ENCODE peak calls at places on chromosome 19, in six cellular contexts. L, T, I, A, M and S are unnamed samples.

GRCh38 chr19:38693380-38694223 is 46.2 kb downstream of the ACTN4 start:
- DNase-seq in L (peak), T (no peak), I (peak), A (peak), M (peak), S (peak)

GRCh38 chr19:47239610-47240296 is 8.8 kb upstream of the BBC3 start:
- DNase-seq in L (peak), T (no peak), I (peak), A (peak), M (peak), S (no peak)

GRCh38 chr19:31678421-31678820 is 329.2 kb upstream of the TSHZ3 start:
- DNase-seq in L (no peak), T (no peak), I (no peak), A (no peak), M (no peak), S (peak)

GRCh38 chr19:944663-945241 is 18.9 kb downstream of the ARID3A start:
- DNase-seq in L (no peak), T (no peak), I (no peak), A (no peak), M (no peak), S (no peak)

GRCh38 chr19:23273594-23274412 is 23.6 kb upstream of the ZNF724 start:
- DNase-seq in L (peak), T (peak), I (peak), A (peak), M (peak), S (peak)

GRCh38 chr19:33156354-33156753 is 24.4 kb downstream of the WDR88 start:
- DNase-seq in L (no peak), T (no peak), I (peak), A (no peak), M (no peak), S (peak)

GRCh38 chr19:10670187-10670586 is 16.0 kb downstream of the ILF3 start:
- DNase-seq in L (no peak), T (no peak), I (peak), A (no peak), M (peak), S (peak)

GRCh38 chr19:44623080-44623479 is 9.7 kb downstream of the IGSF23 start:
- DNase-seq in L (no peak), T (no peak), I (peak), A (no peak), M (peak), S (peak)

GRCh38 chr19:7934766-7935165 is 8.7 kb downstream of the TIMM44 start:
- DNase-seq in L (peak), T (no peak), I (no peak), A (no peak), M (no peak), S (no peak)

GRCh38 chr19:489418-490196 is 6.7 kb upstream of the MADCAM1 start:
- DNase-seq in L (no peak), T (no peak), I (peak), A (no peak), M (no peak), S (peak)

GRCh38 chr19:38385804-38386257 is 2.0 kb downstream of the GGN start:
- DNase-seq in L (peak), T (no peak), I (no peak), A (no peak), M (no peak), S (no peak)

GRCh38 chr19:54014920-54015560 is 23.6 kb downstream of the CACNG6 start:
- DNase-seq in L (no peak), T (no peak), I (no peak), A (no peak), M (peak), S (no peak)

GRCh38 chr19:52010674-52011073 is 2.7 kb upstream of the ZNF615 start:
- DNase-seq in L (no peak), T (no peak), I (no peak), A (no peak), M (no peak), S (no peak)

GRCh38 chr19:38499532-38499931 is 66.0 kb downstream of the RYR1 start:
- DNase-seq in L (no peak), T (no peak), I (no peak), A (no peak), M (no peak), S (no peak)

GRCh38 chr19:56174086-56174485 is 1.7 kb upstream of the GALP start:
- DNase-seq in L (no peak), T (no peak), I (no peak), A (no peak), M (no peak), S (no peak)

DNA sequence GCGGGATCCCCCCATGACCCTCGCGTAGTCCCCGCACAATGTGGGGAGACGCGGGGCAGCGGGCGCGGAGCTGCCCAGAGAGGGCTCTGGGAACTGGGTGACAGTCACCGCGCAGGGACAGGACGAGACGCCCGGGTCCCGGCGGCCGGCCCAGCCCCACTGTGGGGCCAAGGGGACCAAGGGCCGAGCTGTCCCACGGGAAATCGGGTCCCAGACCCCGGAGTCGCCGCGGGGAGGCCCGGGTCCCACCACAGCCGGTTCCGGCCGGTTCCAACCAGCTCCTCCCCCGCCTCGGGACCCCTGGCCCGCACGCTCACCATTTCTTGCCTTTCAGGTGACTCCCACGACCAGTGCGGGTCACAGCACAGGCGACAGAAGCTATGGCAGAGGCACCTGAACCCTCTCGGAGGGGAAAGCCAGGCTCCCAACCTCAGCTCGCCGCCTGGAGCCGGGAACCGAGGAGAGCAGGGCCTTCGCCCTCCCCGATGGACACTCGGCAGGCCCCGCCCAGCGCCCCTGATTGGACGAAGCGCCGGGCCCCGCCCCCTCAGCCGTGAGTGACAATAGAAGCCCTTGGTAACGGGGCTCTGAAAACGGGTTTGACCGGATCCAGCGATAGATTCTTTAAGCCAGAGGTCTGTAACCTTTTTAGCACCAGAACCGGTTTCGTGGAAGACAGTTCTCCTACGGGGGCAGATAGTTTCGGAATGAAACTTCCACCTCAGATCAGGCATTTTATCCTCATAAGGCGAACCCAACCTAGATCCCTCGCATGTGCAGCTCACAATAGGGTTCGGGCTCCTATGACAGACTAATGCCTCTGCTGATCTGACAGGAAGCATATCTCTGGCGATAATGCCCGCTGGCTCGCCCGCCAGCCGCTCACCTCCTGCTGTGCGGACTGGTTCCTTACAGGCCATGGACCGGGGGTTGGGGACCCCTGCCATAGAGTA is at the start of gene ZNF433:
- DNase-seq in L (peak), T (peak), I (peak), A (peak), M (peak), S (peak)
- TF ChIP-seq CTCF in L (no peak), T (no peak), I (peak), A (no peak), M (no peak), S (no peak)

GRCh38 chr19:17719730-17720486 is 628 bp downstream of the MAP1S start:
- DNase-seq in L (peak), T (no peak), I (no peak), A (peak), M (no peak), S (no peak)

GRCh38 chr19:17718467-17718987 is 753 bp upstream of the MAP1S start:
- DNase-seq in L (no peak), T (no peak), I (no peak), A (no peak), M (no peak), S (no peak)

GRCh38 chr19:17720487-17720839 is 1.2 kb downstream of the MAP1S start:
- DNase-seq in L (no peak), T (no peak), I (no peak), A (no peak), M (no peak), S (no peak)

GRCh38 chr19:17718988-17719711 is at the start of gene MAP1S:
- DNase-seq in L (peak), T (no peak), I (peak), A (peak), M (peak), S (peak)

DNA sequence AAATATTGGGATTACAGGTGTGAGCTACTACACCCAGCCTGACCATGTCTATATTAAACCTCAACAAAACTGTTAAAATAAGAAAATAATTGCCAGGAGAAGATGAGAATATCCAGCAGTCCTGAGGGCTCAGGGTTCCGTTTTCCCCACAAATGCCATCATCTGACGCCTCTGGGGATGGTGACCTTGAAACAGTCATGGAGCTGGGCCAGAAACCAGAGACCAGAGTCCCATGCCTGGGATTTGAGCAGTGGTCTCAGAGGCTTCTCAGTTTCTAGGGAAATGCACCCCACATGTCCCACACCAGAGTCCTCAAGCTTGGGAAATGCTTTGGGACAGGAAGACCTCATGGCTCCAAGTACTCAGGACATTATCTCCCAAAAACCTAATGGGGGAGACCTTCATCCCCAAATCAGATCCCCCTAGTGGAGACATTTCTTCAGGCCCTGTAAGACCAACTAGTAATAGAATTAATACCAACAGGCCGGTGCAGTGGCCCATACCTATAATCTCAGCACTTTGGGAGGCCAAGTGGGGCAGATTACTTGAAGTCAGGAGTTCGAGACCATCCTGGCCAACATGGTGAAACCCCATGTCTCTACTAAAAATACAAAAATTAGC is 2.9 kb upstream of the MAP1S start:
- DNase-seq in L (no peak), T (no peak), I (no peak), A (no peak), M (no peak), S (no peak)
- TF ChIP-seq CTCF in L (no peak), T (peak), I (peak), A (peak), M (peak), S (peak)

GRCh38 chr19:5827342-5827890 is 12.1 kb downstream of the FUT6 start:
- DNase-seq in L (no peak), T (no peak), I (no peak), A (no peak), M (no peak), S (no peak)
- TF ChIP-seq CTCF in L (no peak), T (no peak), I (no peak), A (no peak), M (no peak), S (no peak)

DNA sequence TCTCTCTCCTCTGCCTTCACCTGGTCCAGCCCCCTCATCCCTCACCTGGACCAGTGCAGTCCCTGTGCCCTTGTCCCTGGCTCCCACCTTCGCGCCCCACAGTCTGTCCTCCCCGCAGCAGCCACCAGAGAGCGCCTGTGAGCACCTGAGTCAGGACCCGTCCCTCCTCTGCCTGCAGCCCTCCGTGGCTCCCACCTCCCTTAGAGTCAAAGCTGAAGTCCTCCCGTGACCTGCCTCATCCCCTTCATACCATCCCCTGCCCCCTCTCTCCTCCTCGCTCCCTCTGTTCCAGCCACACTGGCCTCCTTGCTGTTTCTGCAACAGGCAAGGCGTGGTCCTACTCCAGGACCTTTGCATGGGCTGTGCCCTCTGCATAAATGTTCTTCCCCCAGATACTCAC is 10.3 kb downstream of the CELF5 start:
- DNase-seq in L (no peak), T (no peak), I (no peak), A (no peak), M (no peak), S (no peak)
- TF ChIP-seq CTCF in L (no peak), T (peak), I (peak), A (peak), M (peak), S (peak)

GRCh38 chr19:49845433-49845832 is 5.5 kb upstream of the PTOV1 start:
- DNase-seq in L (no peak), T (no peak), I (no peak), A (no peak), M (no peak), S (no peak)
- TF ChIP-seq CTCF in L (no peak), T (peak), I (no peak), A (no peak), M (peak), S (no peak)

DNA sequence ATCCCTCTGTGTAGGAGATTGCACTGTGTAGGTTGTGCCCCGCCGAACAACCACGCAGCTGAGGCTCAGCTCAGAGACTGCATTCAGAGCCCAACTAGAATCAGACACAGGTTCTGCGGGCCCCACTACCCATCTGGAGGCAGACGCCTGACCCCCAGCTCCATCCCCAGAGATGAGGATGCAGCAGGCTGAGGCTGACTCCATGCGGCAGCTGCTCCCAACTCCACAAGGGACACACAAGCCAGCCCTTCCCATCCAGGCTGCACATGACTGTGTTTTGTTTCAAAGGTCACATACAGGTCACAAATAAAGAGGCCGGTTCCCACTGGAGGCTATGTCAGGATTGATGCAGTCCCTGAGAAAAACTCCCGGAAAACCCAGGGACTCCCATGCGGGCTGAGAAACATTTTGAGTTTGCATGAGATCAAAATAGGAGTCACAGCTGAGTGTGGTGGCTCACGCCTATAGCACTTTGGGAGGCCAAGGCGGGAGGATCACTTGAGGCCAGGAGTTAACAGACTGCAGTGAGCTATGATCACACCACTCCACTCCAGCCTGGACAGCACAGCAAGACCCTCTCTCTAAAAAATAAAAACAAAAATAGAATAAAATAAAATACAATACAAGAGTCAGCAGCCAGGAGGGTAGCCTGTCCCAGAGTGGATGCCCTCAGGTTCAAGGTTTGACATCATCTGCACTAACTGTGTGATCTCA is 14.0 kb downstream of the ELL start:
- DNase-seq in L (no peak), T (no peak), I (no peak), A (no peak), M (no peak), S (peak)
- TF ChIP-seq CTCF in L (no peak), T (no peak), I (no peak), A (no peak), M (no peak), S (no peak)

GRCh38 chr19:40378509-40378908 is 11.5 kb downstream of the HIPK4 start:
- DNase-seq in L (no peak), T (no peak), I (no peak), A (no peak), M (no peak), S (no peak)
- TF ChIP-seq CTCF in L (no peak), T (no peak), I (no peak), A (no peak), M (no peak), S (no peak)